ENCODE peak calls at places on chromosome 17, in seven cellular contexts. F is AG04450, R is ascending aorta, J is tibial artery, B is SK-N-SH, N is IMR-90, Q is GM20000. U is an unnamed sample.

GRCh38 chr17:58741121-58741625 is 14.5 kb upstream of the PPM1E start:
- DNase-seq in F (peak), R (no peak), J (no peak), B (no peak), N (peak), Q (no peak), U (no peak)

GRCh38 chr17:44828919-44829557 is 1.0 kb downstream of the GJC1 start:
- DNase-seq in F (no peak), R (no peak), J (no peak), B (no peak), N (no peak), Q (no peak), U (no peak)

GRCh38 chr17:63438092-63439051 is 7.7 kb downstream of the CYB561 start:
- DNase-seq in F (no peak), R (no peak), J (no peak), B (peak), N (no peak), Q (no peak), U (no peak)

GRCh38 chr17:40224707-40225092 is 5.6 kb downstream of the WIPF2 start:
- DNase-seq in F (no peak), R (peak), J (peak), B (no peak), N (peak), Q (no peak), U (no peak)

GRCh38 chr17:44115585-44116415 is 7.6 kb downstream of the HDAC5 start:
- DNase-seq in F (no peak), R (no peak), J (no peak), B (peak), N (peak), Q (no peak), U (no peak)

GRCh38 chr17:57715981-57716380 is 29.1 kb downstream of the CCDC182 start:
- DNase-seq in F (no peak), R (peak), J (no peak), B (no peak), N (no peak), Q (no peak), U (no peak)

GRCh38 chr17:56393156-56393555 is 200.3 kb upstream of the NOG start:
- DNase-seq in F (no peak), R (no peak), J (no peak), B (no peak), N (no peak), Q (no peak), U (no peak)

GRCh38 chr17:82876602-82877391 is 37.0 kb upstream of the ZNF750 start:
- DNase-seq in F (peak), R (peak), J (peak), B (peak), N (peak), Q (no peak), U (no peak)

GRCh38 chr17:3006801-3007200 is 56.6 kb downstream of the OR1D5 start:
- DNase-seq in F (no peak), R (no peak), J (no peak), B (no peak), N (no peak), Q (no peak), U (no peak)

GRCh38 chr17:3527896-3528603 is 29.6 kb downstream of the TRPV3 start:
- DNase-seq in F (no peak), R (peak), J (no peak), B (no peak), N (no peak), Q (no peak), U (no peak)

GRCh38 chr17:81960130-81960958 is 643 bp downstream of the NOTUM start:
- DNase-seq in F (no peak), R (no peak), J (no peak), B (no peak), N (no peak), Q (no peak), U (peak)

GRCh38 chr17:41505836-41506767 is 690 bp upstream of the KRT13 start:
- DNase-seq in F (no peak), R (no peak), J (no peak), B (no peak), N (no peak), Q (no peak), U (no peak)

GRCh38 chr17:2980211-2980903 is 83.0 kb downstream of the OR1D5 start:
- DNase-seq in F (no peak), R (peak), J (no peak), B (no peak), N (no peak), Q (no peak), U (no peak)

GRCh38 chr17:29615492-29616299 is 7.0 kb downstream of the CORO6 start:
- DNase-seq in F (no peak), R (peak), J (peak), B (peak), N (peak), Q (peak), U (peak)

GRCh38 chr17:75270218-75270965 is 639 bp downstream of the MIF4GD start:
- DNase-seq in F (no peak), R (peak), J (peak), B (peak), N (peak), Q (peak), U (no peak)

GRCh38 chr17:82134101-82134500 is 36.1 kb upstream of the FASN start:
- DNase-seq in F (no peak), R (no peak), J (no peak), B (peak), N (no peak), Q (no peak), U (no peak)

GRCh38 chr17:63519972-63520882 is 2.9 kb upstream of the KCNH6 start:
- DNase-seq in F (no peak), R (no peak), J (no peak), B (no peak), N (no peak), Q (no peak), U (no peak)

DNA sequence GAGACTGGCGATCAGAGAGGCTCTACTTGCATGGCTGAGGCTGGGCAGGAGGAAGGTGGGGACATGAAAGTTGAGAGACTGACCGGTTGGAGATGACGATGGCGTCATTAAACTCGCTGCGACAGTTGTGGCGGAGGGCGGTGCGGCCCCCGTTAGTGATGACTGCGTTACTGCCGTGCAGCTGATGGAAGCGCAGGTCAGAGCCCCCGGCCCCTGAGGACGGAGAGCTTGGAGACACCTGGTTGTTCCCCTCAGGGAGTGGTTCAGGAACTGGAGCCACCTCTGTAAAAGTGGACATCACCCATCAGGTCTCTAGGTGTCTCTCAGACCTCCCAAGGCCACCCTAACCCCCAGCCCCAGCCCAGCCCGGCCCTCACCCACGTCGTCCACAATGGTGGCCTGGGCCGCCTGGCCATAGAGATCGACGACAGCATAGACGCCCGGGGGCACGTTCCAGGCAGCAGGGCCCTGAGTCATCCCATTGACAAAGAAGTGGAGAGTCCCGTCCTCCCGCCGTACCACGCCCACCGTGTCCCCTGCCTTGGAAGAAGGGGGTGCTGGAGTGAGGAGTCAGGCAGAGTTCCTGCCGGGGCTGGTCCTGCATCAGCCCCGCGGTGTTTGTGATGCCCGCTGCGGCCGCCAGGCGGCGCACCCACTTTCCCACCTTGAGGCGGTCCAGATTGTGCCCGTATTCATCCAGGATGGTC is 5.3 kb downstream of the NEURL4 start:
- DNase-seq in F (no peak), R (peak), J (peak), B (peak), N (peak), Q (peak), U (peak)
- TF ChIP-seq CTCF in F (peak), R (peak), J (peak), B (peak), N (peak), Q (peak), U (peak)

GRCh38 chr17:80361495-80362220 is 53.3 kb upstream of the ENDOV start:
- DNase-seq in F (no peak), R (no peak), J (peak), B (peak), N (no peak), Q (no peak), U (no peak)
- TF ChIP-seq CTCF in F (peak), R (peak), J (no peak), B (peak), N (peak), Q (peak), U (no peak)

DNA sequence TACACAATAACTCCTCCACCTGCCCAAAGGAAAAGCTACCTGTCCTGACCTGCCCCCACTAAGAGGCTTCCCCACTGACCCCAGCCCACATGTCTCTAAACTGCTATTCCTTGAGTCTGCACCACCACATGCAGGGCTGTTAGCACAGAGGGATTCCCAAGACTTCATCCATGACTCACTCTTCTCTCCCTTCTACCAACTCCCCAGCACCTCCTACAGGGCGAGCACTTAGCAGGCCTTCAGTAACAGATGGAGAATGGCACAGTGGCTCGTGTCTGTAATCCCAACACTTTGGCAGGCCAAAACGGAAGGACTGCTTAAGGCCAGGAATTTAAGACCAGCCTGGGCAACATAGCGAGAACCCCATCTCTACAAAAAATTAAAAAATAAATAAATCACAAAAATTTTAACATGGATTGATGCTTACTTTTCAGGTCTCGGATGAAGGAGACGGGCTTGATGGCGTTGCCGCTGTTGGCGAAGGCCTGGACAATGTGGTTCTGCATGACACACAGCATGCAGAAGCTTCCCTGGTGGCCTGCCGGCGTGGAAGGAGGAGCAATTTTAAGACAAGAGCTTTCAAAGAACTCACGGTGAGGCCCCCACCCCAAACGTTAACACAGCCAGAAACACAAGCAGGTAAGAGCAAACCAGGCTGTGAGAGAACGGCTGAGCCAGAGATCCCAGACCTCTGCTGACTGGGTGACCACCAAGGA is 12.0 kb downstream of the USP36 start:
- DNase-seq in F (peak), R (no peak), J (no peak), B (peak), N (peak), Q (no peak), U (no peak)
- TF ChIP-seq CTCF in F (peak), R (no peak), J (no peak), B (peak), N (peak), Q (no peak), U (no peak)

DNA sequence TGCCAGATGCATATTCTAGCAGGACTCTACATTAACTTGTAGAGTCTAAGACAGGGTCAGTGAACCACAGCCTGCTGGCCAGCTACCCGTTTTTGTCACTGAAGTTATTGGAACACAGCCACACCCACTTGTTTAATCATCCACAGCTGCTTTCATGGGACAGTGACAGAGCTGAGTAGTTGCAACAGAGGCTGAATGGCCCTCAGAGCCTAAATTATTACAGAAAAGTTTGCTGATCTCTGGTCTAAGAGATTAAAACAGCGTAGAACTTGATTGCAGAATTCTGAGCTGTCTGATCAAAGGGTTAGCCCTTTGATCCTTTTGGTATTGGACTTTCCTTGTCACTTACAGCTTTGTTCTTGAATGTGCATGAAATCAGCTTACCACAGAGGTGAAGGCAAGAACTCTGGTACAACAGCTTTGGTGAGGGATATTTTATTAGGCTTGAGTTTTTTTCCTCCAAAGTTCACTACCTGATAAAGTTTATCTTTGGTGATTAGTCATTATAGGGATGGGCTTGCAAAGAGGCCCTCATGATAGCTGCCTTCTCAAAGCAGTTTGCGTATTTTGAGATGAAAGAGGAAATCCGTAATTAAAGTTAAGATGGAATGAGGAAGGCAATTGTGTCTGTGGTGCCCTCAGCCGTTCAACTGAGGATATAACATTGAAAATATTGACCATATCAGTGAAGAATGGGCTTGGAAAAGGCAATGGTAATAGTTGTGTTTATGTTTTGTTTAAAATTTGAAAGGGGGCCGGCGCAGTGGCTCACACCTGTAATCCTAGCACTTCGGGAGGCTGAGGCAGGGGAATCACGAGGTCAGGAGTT is 23.7 kb downstream of the ALDH3A2 start:
- DNase-seq in F (no peak), R (peak), J (peak), B (no peak), N (peak), Q (no peak), U (no peak)
- TF ChIP-seq CTCF in F (peak), R (no peak), J (no peak), B (peak), N (peak), Q (no peak), U (no peak)

GRCh38 chr17:71081666-71082065 is 912.3 kb downstream of the KCNJ2 start:
- DNase-seq in F (no peak), R (no peak), J (no peak), B (no peak), N (no peak), Q (no peak), U (no peak)

GRCh38 chr17:71080937-71081336 is 911.6 kb downstream of the KCNJ2 start:
- DNase-seq in F (no peak), R (no peak), J (no peak), B (no peak), N (no peak), Q (no peak), U (no peak)

GRCh38 chr17:71084219-71084618 is 914.9 kb downstream of the KCNJ2 start:
- DNase-seq in F (no peak), R (no peak), J (no peak), B (peak), N (peak), Q (no peak), U (no peak)

GRCh38 chr17:71084838-71085237 is 915.5 kb downstream of the KCNJ2 start:
- DNase-seq in F (no peak), R (no peak), J (no peak), B (no peak), N (no peak), Q (no peak), U (no peak)

DNA sequence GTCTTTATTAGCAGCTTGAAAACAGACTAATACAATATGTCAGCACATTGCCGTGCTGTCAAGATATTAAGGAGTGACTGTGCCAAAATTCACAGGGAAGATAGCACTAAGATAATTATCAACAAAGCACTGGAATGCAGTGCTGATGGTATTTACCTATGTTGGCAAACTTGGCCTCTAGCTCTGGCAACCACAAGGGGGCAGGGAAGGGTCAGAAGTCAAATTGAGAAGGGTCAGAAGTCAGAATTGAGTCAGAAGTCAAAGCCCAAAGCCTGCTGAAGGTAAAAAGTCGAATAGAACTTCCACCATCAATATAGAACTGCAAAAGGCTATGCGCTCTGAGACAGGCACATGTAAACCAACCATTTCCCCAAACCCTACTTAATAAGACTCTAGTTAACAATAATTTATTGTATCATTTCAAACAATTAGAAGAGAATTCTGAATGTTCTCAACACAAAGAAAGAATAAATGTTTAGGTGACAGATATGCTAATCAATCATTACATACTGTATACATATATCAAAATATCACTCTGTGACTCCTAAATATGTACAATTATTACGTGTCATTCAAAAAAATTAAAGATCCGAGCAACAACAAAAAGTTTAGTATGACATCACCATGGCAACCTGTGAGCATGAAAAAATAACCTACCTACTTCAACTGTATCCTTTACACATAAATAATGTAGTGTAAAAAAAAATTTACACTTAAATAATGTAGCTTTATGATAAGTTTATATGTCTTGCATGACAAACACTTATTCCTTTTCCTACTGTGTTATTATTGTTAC is 916.1 kb downstream of the KCNJ2 start:
- DNase-seq in F (no peak), R (no peak), J (no peak), B (peak), N (no peak), Q (peak), U (no peak)
- TF ChIP-seq CTCF in F (peak), R (no peak), J (no peak), B (peak), N (peak), Q (no peak), U (no peak)

GRCh38 chr17:31581022-31581483 is 189.6 kb downstream of the RAB11FIP4 start:
- DNase-seq in F (no peak), R (peak), J (peak), B (peak), N (peak), Q (no peak), U (no peak)
- TF ChIP-seq CTCF in F (no peak), R (no peak), J (no peak), B (no peak), N (no peak), Q (no peak), U (no peak)

GRCh38 chr17:1628856-1629646 is 417 bp upstream of the SLC43A2 start:
- DNase-seq in F (peak), R (peak), J (peak), B (peak), N (peak), Q (peak), U (peak)
- TF ChIP-seq CTCF in F (no peak), R (peak), J (peak), B (peak), N (peak), Q (peak), U (no peak)

GRCh38 chr17:50288306-50288705 is 14.0 kb downstream of the TMEM92 start:
- DNase-seq in F (no peak), R (no peak), J (no peak), B (peak), N (no peak), Q (no peak), U (no peak)

GRCh38 chr17:50289268-50289667 is 15.0 kb downstream of the TMEM92 start:
- DNase-seq in F (no peak), R (no peak), J (peak), B (no peak), N (peak), Q (no peak), U (no peak)

GRCh38 chr17:50285941-50286340 is 11.7 kb downstream of the TMEM92 start:
- DNase-seq in F (no peak), R (no peak), J (no peak), B (no peak), N (no peak), Q (no peak), U (no peak)

GRCh38 chr17:50292465-50292864 is 18.2 kb downstream of the TMEM92 start:
- DNase-seq in F (no peak), R (no peak), J (no peak), B (no peak), N (peak), Q (no peak), U (no peak)

GRCh38 chr17:50290074-50290702 is 15.9 kb downstream of the TMEM92 start:
- DNase-seq in F (peak), R (peak), J (peak), B (no peak), N (peak), Q (no peak), U (no peak)
- TF ChIP-seq CTCF in F (no peak), R (no peak), J (no peak), B (no peak), N (no peak), Q (no peak), U (no peak)

GRCh38 chr17:27797390-27798091 is 2.8 kb downstream of the NOS2 start:
- DNase-seq in F (no peak), R (no peak), J (no peak), B (no peak), N (no peak), Q (no peak), U (no peak)
- TF ChIP-seq CTCF in F (no peak), R (no peak), J (no peak), B (no peak), N (no peak), Q (no peak), U (no peak)

DNA sequence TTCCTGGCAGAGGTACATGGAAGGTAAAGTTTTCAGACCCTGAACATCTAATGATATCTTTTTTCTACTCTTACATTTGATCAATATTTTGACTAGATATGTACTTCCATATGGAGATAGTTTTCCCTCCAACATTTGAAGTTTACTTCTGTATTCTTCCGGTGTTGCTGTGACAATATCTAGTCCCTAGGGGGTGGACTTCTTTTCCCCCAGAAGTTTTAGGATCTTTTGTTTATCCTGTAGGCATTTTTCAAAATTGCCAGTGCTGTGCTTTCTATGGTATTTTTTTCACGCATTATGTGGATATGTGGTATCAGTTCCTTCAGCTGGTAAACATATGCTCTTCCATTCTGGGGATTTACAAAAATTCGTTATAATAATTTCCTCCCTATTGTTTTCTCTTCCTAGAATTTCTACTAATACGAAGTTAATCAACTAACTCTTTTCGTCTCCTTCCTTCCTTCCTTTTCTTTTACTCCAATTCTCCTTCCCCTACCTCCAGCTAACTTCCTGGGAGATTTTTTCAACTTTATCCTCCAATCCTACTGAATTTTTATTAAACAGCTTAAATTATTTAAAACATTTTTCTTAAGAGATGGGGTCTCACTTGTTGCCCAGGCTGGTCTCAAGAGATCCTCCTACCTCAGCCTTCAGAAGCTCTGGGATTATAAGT is 26.1 kb upstream of the ZNHIT3 start:
- DNase-seq in F (no peak), R (no peak), J (no peak), B (no peak), N (no peak), Q (no peak), U (no peak)
- TF ChIP-seq CTCF in F (no peak), R (no peak), J (no peak), B (no peak), N (no peak), Q (no peak), U (no peak)

U was measured in activated B cell treated with CpG ODN at 0.5 μM for 24 hours.